ENCODE peak calls at places on chromosomes 12 and 14, in five cellular contexts. One of them, this sample, is unnamed.

GRCh38 chr14:92578511-92578910 is 64.9 kb downstream of the RIN3 start:
- DNase-seq in stomach: no peak
- DNase-seq in heart left ventricle: no peak
- DNase-seq in lung: no peak
- DNase-seq in ascending aorta: peak; percentile 90
- DNase-seq in this sample: no peak

GRCh38 chr14:105021656-105022275 is 883 bp upstream of the CDCA4 start:
- DNase-seq in stomach: peak; percentile 29
- DNase-seq in ascending aorta: peak; percentile 70
- DNase-seq in heart left ventricle: peak; percentile 36
- DNase-seq in lung: peak; percentile 43
- DNase-seq in this sample: no peak

GRCh38 chr14:24367506-24368214 is at the start of gene NFATC4:
- DNase-seq in ascending aorta: peak; percentile 92
- DNase-seq in stomach: peak; percentile 70
- DNase-seq in heart left ventricle: peak; percentile 89
- DNase-seq in lung: peak; percentile 76
- DNase-seq in this sample: no peak

GRCh38 chr12:119544780-119545625 is 48.6 kb upstream of the TMEM233 start:
- DNase-seq in stomach: peak; percentile 63
- DNase-seq in lung: peak; percentile 63
- DNase-seq in heart left ventricle: peak; percentile 41
- DNase-seq in ascending aorta: peak; percentile 65
- DNase-seq in this sample: no peak

GRCh38 chr12:113424915-113425823 is 3.0 kb downstream of the SDSL start:
- DNase-seq in lung: peak; percentile 50
- DNase-seq in ascending aorta: peak; percentile 73
- DNase-seq in heart left ventricle: no peak
- DNase-seq in stomach: peak; percentile 61
- DNase-seq in this sample: no peak

GRCh38 chr14:76772300-76773187 is 11.3 kb downstream of the VASH1 start:
- DNase-seq in lung: peak; percentile 61
- DNase-seq in stomach: no peak
- DNase-seq in ascending aorta: peak; percentile 82
- DNase-seq in heart left ventricle: peak; percentile 79
- DNase-seq in this sample: no peak

GRCh38 chr12:121712462-121713256 is at the start of gene TMEM120B:
- DNase-seq in ascending aorta: peak; percentile 88
- DNase-seq in stomach: peak; percentile 90
- DNase-seq in heart left ventricle: peak; percentile 90
- DNase-seq in lung: peak; percentile 81
- DNase-seq in this sample: no peak

GRCh38 chr14:94897092-94897491 is 127.2 kb upstream of the GSC start:
- DNase-seq in heart left ventricle: peak; percentile 34
- DNase-seq in ascending aorta: no peak
- DNase-seq in lung: no peak
- DNase-seq in stomach: no peak
- DNase-seq in this sample: no peak

GRCh38 chr14:70640938-70641547 is 673 bp upstream of the TTC9 start:
- DNase-seq in stomach: peak; percentile 63
- DNase-seq in heart left ventricle: no peak
- DNase-seq in lung: no peak
- DNase-seq in ascending aorta: no peak
- DNase-seq in this sample: no peak

GRCh38 chr12:131346578-131347344 is 364.1 kb upstream of the SFSWAP start:
- DNase-seq in stomach: no peak
- DNase-seq in ascending aorta: peak; percentile 40
- DNase-seq in heart left ventricle: no peak
- DNase-seq in lung: no peak
- DNase-seq in this sample: no peak

GRCh38 chr14:30521899-30522736 is 36.8 kb upstream of the G2E3 start:
- DNase-seq in ascending aorta: no peak
- DNase-seq in stomach: no peak
- DNase-seq in heart left ventricle: no peak
- DNase-seq in lung: no peak
- DNase-seq in this sample: no peak

GRCh38 chr12:102883204-102883799 is 33.7 kb downstream of the PAH start:
- DNase-seq in lung: peak; percentile 49
- DNase-seq in stomach: peak; percentile 60
- DNase-seq in ascending aorta: no peak
- DNase-seq in heart left ventricle: peak; percentile 35
- DNase-seq in this sample: no peak

GRCh38 chr14:67411375-67411774 is 590 bp downstream of the PLEK2 start:
- DNase-seq in stomach: no peak
- DNase-seq in heart left ventricle: no peak
- DNase-seq in ascending aorta: no peak
- DNase-seq in lung: no peak
- DNase-seq in this sample: no peak
- H3K4me3 ChIP-seq in stomach: peak overlapping the region; percentile 56
- H3K4me3 ChIP-seq in heart left ventricle: peak overlapping the region; percentile 40
- H3K4me3 ChIP-seq in ascending aorta: peak overlapping the region; percentile 46
- H3K4me3 ChIP-seq in lung: no peak overlapping the region
- H3K4me3 ChIP-seq in this sample: peak overlapping the region; percentile 58

DNA sequence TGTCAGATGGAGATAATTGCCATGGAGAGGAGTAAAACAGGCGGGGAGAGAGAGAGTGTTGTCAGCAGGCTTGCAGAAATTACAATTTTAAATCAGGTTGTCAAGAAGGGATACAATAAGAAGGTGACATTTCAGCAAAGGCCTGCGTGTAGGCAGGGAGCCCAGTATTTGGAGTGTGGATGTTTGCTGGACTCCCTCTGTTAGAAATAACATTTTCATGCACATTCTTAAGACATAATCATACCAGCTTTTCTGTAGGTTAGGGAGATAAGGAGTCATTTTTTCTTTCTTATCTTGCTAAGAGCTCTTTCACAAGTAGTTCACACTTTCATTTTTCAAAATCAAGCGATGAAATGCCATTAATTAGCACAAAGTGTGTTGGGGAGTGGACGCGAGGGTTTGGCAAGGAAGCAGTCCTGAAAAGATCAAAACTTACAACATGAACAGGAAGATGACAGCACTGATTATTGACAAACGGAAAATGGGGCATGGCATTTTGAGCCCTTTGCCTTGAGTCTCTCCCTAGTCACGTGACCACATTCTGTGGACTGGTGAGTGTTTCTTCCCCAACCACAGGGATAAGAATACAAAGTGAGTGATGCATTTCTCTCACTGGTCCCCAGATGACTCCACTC is 160.2 kb downstream of the DAD1 start:
- DNase-seq in heart left ventricle: no peak
- DNase-seq in ascending aorta: no peak
- DNase-seq in stomach: no peak
- DNase-seq in lung: no peak
- DNase-seq in this sample: no peak
- H3K27ac ChIP-seq in heart left ventricle: no peak overlapping the region
- H3K27ac ChIP-seq in ascending aorta: no peak overlapping the region
- H3K27ac ChIP-seq in stomach: no peak overlapping the region
- H3K27ac ChIP-seq in lung: peak overlapping the region; percentile 67
- H3K27ac ChIP-seq in this sample: peak overlapping the region; percentile 26

GRCh38 chr12:49331360-49332222 is 5.4 kb downstream of the C1QL4 start:
- DNase-seq in ascending aorta: peak; percentile 73
- DNase-seq in lung: peak; percentile 66
- DNase-seq in heart left ventricle: peak; percentile 76
- DNase-seq in stomach: peak; percentile 73
- DNase-seq in this sample: no peak
- TF ChIP-seq CTCF in ascending aorta: peak; percentile 73
- TF ChIP-seq CTCF in lung: peak; percentile 45
- TF ChIP-seq CTCF in heart left ventricle: peak; percentile 78
- TF ChIP-seq CTCF in stomach: peak; percentile 75
- TF ChIP-seq CTCF in this sample: peak; percentile 79

GRCh38 chr12:62604856-62605255 is 138.2 kb downstream of the MON2 start:
- DNase-seq in ascending aorta: no peak
- DNase-seq in lung: no peak
- DNase-seq in heart left ventricle: no peak
- DNase-seq in stomach: no peak
- DNase-seq in this sample: no peak

GRCh38 chr12:62603811-62604098 is 137.1 kb downstream of the MON2 start:
- DNase-seq in stomach: no peak
- DNase-seq in heart left ventricle: no peak
- DNase-seq in lung: no peak
- DNase-seq in ascending aorta: no peak
- DNase-seq in this sample: no peak

GRCh38 chr12:62605972-62606371 is 139.3 kb downstream of the MON2 start:
- DNase-seq in lung: no peak
- DNase-seq in heart left ventricle: no peak
- DNase-seq in stomach: no peak
- DNase-seq in ascending aorta: no peak
- DNase-seq in this sample: no peak

GRCh38 chr12:62604373-62604772 is 137.7 kb downstream of the MON2 start:
- DNase-seq in ascending aorta: no peak
- DNase-seq in heart left ventricle: no peak
- DNase-seq in stomach: no peak
- DNase-seq in lung: no peak
- DNase-seq in this sample: no peak

DNA sequence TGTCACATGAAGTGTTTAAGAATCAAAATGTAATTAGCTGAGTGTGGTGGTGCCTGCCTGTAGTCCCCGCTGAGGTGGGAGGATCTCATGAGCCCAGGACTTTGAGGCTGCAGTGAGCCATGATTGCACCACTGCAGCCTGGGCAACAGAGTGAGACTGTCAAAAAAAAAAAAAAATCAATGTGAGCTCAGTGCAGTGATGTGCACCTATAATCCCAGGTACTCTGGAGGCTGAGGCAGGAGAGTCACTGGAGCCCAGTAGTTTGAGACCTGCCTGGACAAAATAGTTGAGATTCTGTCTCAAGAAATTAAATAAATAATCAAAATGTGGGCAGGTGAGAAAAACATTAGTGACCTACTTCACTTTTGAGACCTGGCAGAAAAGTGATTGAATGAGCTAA is 140.0 kb downstream of the MON2 start:
- DNase-seq in ascending aorta: no peak
- DNase-seq in stomach: no peak
- DNase-seq in heart left ventricle: no peak
- DNase-seq in lung: no peak
- DNase-seq in this sample: no peak
- H3K4me3 ChIP-seq in ascending aorta: no peak overlapping the region
- H3K4me3 ChIP-seq in stomach: no peak overlapping the region
- H3K4me3 ChIP-seq in heart left ventricle: no peak overlapping the region
- H3K4me3 ChIP-seq in lung: no peak overlapping the region
- H3K4me3 ChIP-seq in this sample: no peak overlapping the region

GRCh38 chr12:109892748-109893147 is 7.3 kb upstream of the TCHP start:
- DNase-seq in lung: no peak
- DNase-seq in ascending aorta: no peak
- DNase-seq in stomach: no peak
- DNase-seq in heart left ventricle: no peak
- DNase-seq in this sample: no peak
- H3K27ac ChIP-seq in lung: no peak overlapping the region
- H3K27ac ChIP-seq in ascending aorta: no peak overlapping the region
- H3K27ac ChIP-seq in stomach: no peak overlapping the region
- H3K27ac ChIP-seq in heart left ventricle: no peak overlapping the region
- H3K27ac ChIP-seq in this sample: peak overlapping the region; percentile 91

DNA sequence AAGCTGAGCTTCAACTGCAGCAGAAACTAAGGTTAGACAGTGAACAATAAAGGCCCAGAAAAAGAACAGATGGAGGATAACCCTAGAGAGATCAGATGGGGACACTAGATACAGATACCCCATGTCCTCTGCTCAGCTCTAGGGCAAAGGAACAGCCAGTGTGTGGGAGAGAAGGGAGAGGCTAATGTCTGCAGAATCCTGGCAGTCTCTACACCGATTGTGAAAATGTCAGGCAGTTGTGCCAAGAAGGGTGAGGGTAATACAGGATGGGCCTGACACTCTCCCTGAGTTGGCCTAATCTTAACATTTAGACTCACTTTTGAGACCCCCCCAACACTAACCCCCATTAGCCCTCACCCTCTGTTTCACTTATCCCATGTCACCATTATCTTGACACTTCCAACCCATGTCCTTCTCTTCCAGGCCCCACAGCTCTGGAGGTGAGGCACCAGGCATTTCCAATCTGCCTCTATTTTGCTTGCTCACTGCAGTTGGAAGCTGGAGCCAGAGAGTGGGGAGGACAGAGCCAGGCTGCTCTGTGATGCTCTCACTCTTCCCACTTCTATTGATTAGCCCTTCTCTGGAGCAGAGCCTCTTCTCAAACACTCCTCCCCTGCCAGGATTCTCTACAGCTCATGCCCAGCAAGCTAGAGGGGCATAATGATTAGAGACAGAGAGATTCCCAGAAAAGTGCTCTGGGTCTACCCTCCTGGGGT is 3.0 kb upstream of the BLOC1S1 start:
- DNase-seq in lung: no peak
- DNase-seq in heart left ventricle: peak; percentile 38
- DNase-seq in ascending aorta: no peak
- DNase-seq in stomach: no peak
- DNase-seq in this sample: no peak
- TF ChIP-seq CTCF in lung: no peak
- TF ChIP-seq CTCF in heart left ventricle: no peak
- TF ChIP-seq CTCF in ascending aorta: no peak
- TF ChIP-seq CTCF in stomach: no peak
- TF ChIP-seq CTCF in this sample: no peak

GRCh38 chr12:6082613-6083012 is 41.9 kb downstream of the VWF start:
- DNase-seq in lung: no peak
- DNase-seq in stomach: no peak
- DNase-seq in ascending aorta: no peak
- DNase-seq in heart left ventricle: no peak
- DNase-seq in this sample: no peak

GRCh38 chr12:6083606-6084005 is 40.9 kb downstream of the VWF start:
- DNase-seq in ascending aorta: no peak
- DNase-seq in stomach: no peak
- DNase-seq in lung: no peak
- DNase-seq in heart left ventricle: no peak
- DNase-seq in this sample: no peak

GRCh38 chr12:6085841-6086240 is 38.6 kb downstream of the VWF start:
- DNase-seq in ascending aorta: no peak
- DNase-seq in heart left ventricle: no peak
- DNase-seq in stomach: no peak
- DNase-seq in lung: no peak
- DNase-seq in this sample: no peak

GRCh38 chr12:6084969-6085450 is 39.5 kb downstream of the VWF start:
- DNase-seq in lung: no peak
- DNase-seq in stomach: no peak
- DNase-seq in ascending aorta: no peak
- DNase-seq in heart left ventricle: no peak
- DNase-seq in this sample: no peak

DNA sequence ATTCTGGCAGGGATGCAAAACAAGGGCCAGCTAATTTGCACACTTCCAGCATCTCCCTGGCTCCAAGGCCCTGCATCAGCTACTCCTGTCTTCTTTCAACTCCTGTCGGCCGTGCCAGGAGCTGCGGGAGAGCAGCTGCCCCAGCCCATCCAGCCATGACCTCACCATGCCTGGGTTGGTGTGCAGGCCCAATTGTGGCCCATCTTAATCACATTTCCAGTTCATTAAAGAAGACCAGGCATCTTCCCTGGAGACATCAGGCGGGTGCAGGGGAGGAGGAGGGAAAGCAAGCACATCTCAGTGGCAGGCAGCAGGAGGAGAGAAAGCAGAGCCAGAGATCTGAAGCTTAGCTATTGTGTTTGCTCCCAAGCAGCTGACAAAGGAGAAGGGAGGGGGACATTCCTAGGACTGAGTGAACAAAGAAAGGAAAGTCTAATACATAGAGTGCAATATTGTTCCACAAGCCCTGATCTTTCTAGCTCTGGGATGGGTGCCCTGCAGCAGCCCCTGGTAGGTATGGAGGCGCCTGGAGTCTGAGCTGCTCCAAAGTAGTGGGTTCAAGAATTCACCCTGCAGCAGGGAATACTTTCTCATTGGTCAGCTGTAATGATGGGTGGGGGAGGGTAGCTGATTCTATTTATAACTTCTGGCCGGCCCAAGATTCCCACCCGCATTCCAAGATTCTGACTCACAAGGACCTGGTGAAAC is 40.1 kb downstream of the VWF start:
- DNase-seq in heart left ventricle: no peak
- DNase-seq in stomach: no peak
- DNase-seq in lung: no peak
- DNase-seq in ascending aorta: no peak
- DNase-seq in this sample: no peak
- H3K4me3 ChIP-seq in heart left ventricle: no peak overlapping the region
- H3K4me3 ChIP-seq in stomach: no peak overlapping the region
- H3K4me3 ChIP-seq in lung: no peak overlapping the region
- H3K4me3 ChIP-seq in ascending aorta: no peak overlapping the region
- H3K4me3 ChIP-seq in this sample: no peak overlapping the region

GRCh38 chr14:44297437-44297836 is 209.6 kb downstream of the FSCB start:
- DNase-seq in lung: no peak
- DNase-seq in ascending aorta: no peak
- DNase-seq in heart left ventricle: no peak
- DNase-seq in stomach: no peak
- DNase-seq in this sample: no peak
- H3K27ac ChIP-seq in lung: no peak overlapping the region
- H3K27ac ChIP-seq in ascending aorta: no peak overlapping the region
- H3K27ac ChIP-seq in heart left ventricle: no peak overlapping the region
- H3K27ac ChIP-seq in stomach: no peak overlapping the region
- H3K27ac ChIP-seq in this sample: no peak overlapping the region